ENCODE peak calls at places on chromosomes 7 and 10, in nine cellular contexts. M, B, X, W, O, Q, H, S and T are unnamed samples.

GRCh38 chr10:11298116-11298515 is 280.4 kb downstream of the CELF2 start:
- DNase-seq in M (peak), B (no peak), X (no peak), W (no peak), O (no peak), Q (no peak), H (no peak), S (no peak), T (peak)

GRCh38 chr7:64890761-64891666 is 12.1 kb upstream of the ZNF273 start:
- DNase-seq in M (peak), B (no peak), X (no peak), W (peak), O (no peak), Q (peak), H (no peak), S (no peak), T (no peak)

GRCh38 chr10:971150-971542 is 17.1 kb upstream of the GTPBP4 start:
- DNase-seq in M (no peak), B (no peak), X (no peak), W (no peak), O (no peak), Q (no peak), H (no peak), S (no peak), T (no peak)

GRCh38 chr10:36802523-36803153 is 322.8 kb upstream of the ANKRD30A start:
- DNase-seq in M (no peak), B (no peak), X (no peak), W (no peak), O (no peak), Q (peak), H (no peak), S (no peak), T (no peak)

GRCh38 chr7:81162771-81163525 is 244.1 kb upstream of the SEMA3C start:
- DNase-seq in M (no peak), B (no peak), X (no peak), W (no peak), O (no peak), Q (peak), H (no peak), S (peak), T (no peak)

GRCh38 chr10:48611133-48611532 is 6.3 kb upstream of the ARHGAP22 start:
- DNase-seq in M (no peak), B (no peak), X (no peak), W (no peak), O (no peak), Q (no peak), H (no peak), S (no peak), T (no peak)

GRCh38 chr10:37467246-37467645 is 341.8 kb downstream of the ANKRD30A start:
- DNase-seq in M (no peak), B (no peak), X (no peak), W (no peak), O (no peak), Q (no peak), H (no peak), S (no peak), T (no peak)

GRCh38 chr10:130495891-130496642 is 359.9 kb downstream of the GLRX3 start:
- DNase-seq in M (no peak), B (no peak), X (no peak), W (no peak), O (no peak), Q (peak), H (peak), S (peak), T (no peak)

GRCh38 chr10:43671659-43672555 is 23.2 kb upstream of the ZNF32 start:
- DNase-seq in M (peak), B (no peak), X (no peak), W (peak), O (peak), Q (peak), H (no peak), S (peak), T (peak)

GRCh38 chr7:157827045-157827862 is 490.4 kb downstream of the DNAJB6 start:
- DNase-seq in M (no peak), B (no peak), X (no peak), W (no peak), O (no peak), Q (no peak), H (peak), S (no peak), T (no peak)

GRCh38 chr10:60155945-60156683 is 233.6 kb downstream of the ANK3 start:
- DNase-seq in M (no peak), B (no peak), X (no peak), W (no peak), O (no peak), Q (no peak), H (no peak), S (no peak), T (no peak)

GRCh38 chr7:108114117-108114841 is 15.9 kb downstream of the LAMB4 start:
- DNase-seq in M (no peak), B (no peak), X (no peak), W (no peak), O (no peak), Q (no peak), H (no peak), S (no peak), T (no peak)

GRCh38 chr10:60312818-60313588 is 76.7 kb downstream of the ANK3 start:
- DNase-seq in M (peak), B (no peak), X (no peak), W (no peak), O (no peak), Q (peak), H (no peak), S (peak), T (no peak)

GRCh38 chr7:43873300-43873699 is 4.0 kb upstream of the MRPS24 start:
- DNase-seq in M (peak), B (no peak), X (peak), W (no peak), O (no peak), Q (peak), H (no peak), S (no peak), T (no peak)

GRCh38 chr7:44216521-44217030 is 15.8 kb downstream of the YKT6 start:
- DNase-seq in M (no peak), B (no peak), X (peak), W (no peak), O (no peak), Q (no peak), H (peak), S (no peak), T (no peak)

GRCh38 chr10:130541090-130541489 is 404.9 kb downstream of the GLRX3 start:
- DNase-seq in M (no peak), B (no peak), X (no peak), W (no peak), O (no peak), Q (no peak), H (no peak), S (no peak), T (no peak)

GRCh38 chr10:32692174-32692573 is 246.2 kb downstream of the CCDC7 start:
- DNase-seq in M (peak), B (no peak), X (no peak), W (no peak), O (no peak), Q (peak), H (no peak), S (peak), T (no peak)

GRCh38 chr7:121166885-121167284 is 161.9 kb upstream of the WNT16 start:
- DNase-seq in M (no peak), B (no peak), X (no peak), W (no peak), O (no peak), Q (no peak), H (no peak), S (no peak), T (no peak)